ENCODE peak calls at places on chromosomes 11 and 22, in ten cellular contexts. One of them, this sample, is unnamed.

GRCh38 chr11:46055371-46055770 is 65.9 kb downstream of the PHF21A start:
- DNase-seq in right lobe of liver: no peak
- DNase-seq in CD8-positive, alpha-beta memory T cell: no peak
- DNase-seq in vagina: no peak
- DNase-seq in fibroblast of lung: peak; percentile 47
- DNase-seq in lung: no peak
- DNase-seq in hepatocyte: peak; percentile 26
- DNase-seq in body of pancreas: no peak
- DNase-seq in effector memory CD4-positive, alpha-beta T cell: no peak
- DNase-seq in right atrium auricular region: no peak
- DNase-seq in this sample: peak; percentile 23

GRCh38 chr11:57324154-57324885 is 432 bp downstream of the TNKS1BP1 start:
- DNase-seq in right lobe of liver: no peak
- DNase-seq in CD8-positive, alpha-beta memory T cell: no peak
- DNase-seq in vagina: no peak
- DNase-seq in fibroblast of lung: peak; percentile 68
- DNase-seq in lung: peak; percentile 49
- DNase-seq in hepatocyte: peak; percentile 81
- DNase-seq in body of pancreas: peak; percentile 45
- DNase-seq in effector memory CD4-positive, alpha-beta T cell: peak; percentile 2
- DNase-seq in right atrium auricular region: no peak
- DNase-seq in this sample: peak; percentile 76

GRCh38 chr11:108912587-108912986 is 247.7 kb downstream of the DDX10 start:
- DNase-seq in right lobe of liver: no peak
- DNase-seq in CD8-positive, alpha-beta memory T cell: no peak
- DNase-seq in vagina: no peak
- DNase-seq in fibroblast of lung: no peak
- DNase-seq in lung: no peak
- DNase-seq in hepatocyte: peak; percentile 23
- DNase-seq in body of pancreas: no peak
- DNase-seq in effector memory CD4-positive, alpha-beta T cell: no peak
- DNase-seq in right atrium auricular region: no peak
- DNase-seq in this sample: peak; percentile 47

GRCh38 chr22:40819741-40820140 is 595 bp upstream of the SLC25A17 start:
- DNase-seq in right lobe of liver: no peak
- DNase-seq in CD8-positive, alpha-beta memory T cell: no peak
- DNase-seq in vagina: no peak
- DNase-seq in fibroblast of lung: peak; percentile 61
- DNase-seq in lung: no peak
- DNase-seq in hepatocyte: no peak
- DNase-seq in body of pancreas: no peak
- DNase-seq in effector memory CD4-positive, alpha-beta T cell: no peak
- DNase-seq in right atrium auricular region: no peak
- DNase-seq in this sample: peak; percentile 42

GRCh38 chr11:45724145-45724544 is 58.7 kb upstream of the CHST1 start:
- DNase-seq in right lobe of liver: no peak
- DNase-seq in CD8-positive, alpha-beta memory T cell: no peak
- DNase-seq in vagina: no peak
- DNase-seq in fibroblast of lung: no peak
- DNase-seq in lung: no peak
- DNase-seq in hepatocyte: no peak
- DNase-seq in body of pancreas: no peak
- DNase-seq in effector memory CD4-positive, alpha-beta T cell: no peak
- DNase-seq in right atrium auricular region: no peak
- DNase-seq in this sample: no peak

GRCh38 chr11:108973402-108974119 is 308.7 kb downstream of the DDX10 start:
- DNase-seq in right lobe of liver: no peak
- DNase-seq in CD8-positive, alpha-beta memory T cell: no peak
- DNase-seq in vagina: no peak
- DNase-seq in fibroblast of lung: peak; percentile 49
- DNase-seq in lung: no peak
- DNase-seq in hepatocyte: no peak
- DNase-seq in body of pancreas: no peak
- DNase-seq in effector memory CD4-positive, alpha-beta T cell: no peak
- DNase-seq in right atrium auricular region: no peak
- DNase-seq in this sample: no peak

GRCh38 chr22:23774922-23775436 is 2.3 kb downstream of the MMP11 start:
- DNase-seq in right lobe of liver: no peak
- DNase-seq in CD8-positive, alpha-beta memory T cell: no peak
- DNase-seq in vagina: no peak
- DNase-seq in fibroblast of lung: peak; percentile 77
- DNase-seq in lung: no peak
- DNase-seq in hepatocyte: peak; percentile 51
- DNase-seq in body of pancreas: no peak
- DNase-seq in effector memory CD4-positive, alpha-beta T cell: no peak
- DNase-seq in right atrium auricular region: no peak
- DNase-seq in this sample: no peak

GRCh38 chr11:122020902-122021301 is 95.1 kb downstream of the BLID start:
- DNase-seq in right lobe of liver: no peak
- DNase-seq in CD8-positive, alpha-beta memory T cell: no peak
- DNase-seq in vagina: no peak
- DNase-seq in fibroblast of lung: peak; percentile 45
- DNase-seq in lung: no peak
- DNase-seq in hepatocyte: no peak
- DNase-seq in body of pancreas: peak; percentile 5
- DNase-seq in effector memory CD4-positive, alpha-beta T cell: no peak
- DNase-seq in right atrium auricular region: no peak
- DNase-seq in this sample: peak; percentile 54

GRCh38 chr11:35193767-35194166 is 54.8 kb downstream of the CD44 start:
- DNase-seq in right lobe of liver: no peak
- DNase-seq in CD8-positive, alpha-beta memory T cell: no peak
- DNase-seq in vagina: no peak
- DNase-seq in fibroblast of lung: no peak
- DNase-seq in lung: no peak
- DNase-seq in hepatocyte: no peak
- DNase-seq in body of pancreas: no peak
- DNase-seq in effector memory CD4-positive, alpha-beta T cell: no peak
- DNase-seq in right atrium auricular region: no peak
- DNase-seq in this sample: no peak

GRCh38 chr11:31810779-31811647 is at the start of gene PAX6:
- DNase-seq in right lobe of liver: no peak
- DNase-seq in CD8-positive, alpha-beta memory T cell: peak; percentile 10
- DNase-seq in vagina: peak; percentile 61
- DNase-seq in fibroblast of lung: no peak
- DNase-seq in lung: peak; percentile 43
- DNase-seq in hepatocyte: no peak
- DNase-seq in body of pancreas: peak; percentile 60
- DNase-seq in effector memory CD4-positive, alpha-beta T cell: peak; percentile 27
- DNase-seq in right atrium auricular region: peak; percentile 60
- DNase-seq in this sample: peak; percentile 68

GRCh38 chr11:23570828-23571227 is 710.6 kb upstream of the CCDC179 start:
- DNase-seq in right lobe of liver: no peak
- DNase-seq in CD8-positive, alpha-beta memory T cell: no peak
- DNase-seq in vagina: no peak
- DNase-seq in fibroblast of lung: peak; percentile 47
- DNase-seq in lung: no peak
- DNase-seq in hepatocyte: no peak
- DNase-seq in body of pancreas: no peak
- DNase-seq in effector memory CD4-positive, alpha-beta T cell: no peak
- DNase-seq in right atrium auricular region: no peak
- DNase-seq in this sample: no peak

GRCh38 chr11:63761870-63762661 is 6.5 kb downstream of the ZFTA start:
- DNase-seq in right lobe of liver: no peak
- DNase-seq in CD8-positive, alpha-beta memory T cell: no peak
- DNase-seq in vagina: no peak
- DNase-seq in fibroblast of lung: peak; percentile 13
- DNase-seq in lung: no peak
- DNase-seq in hepatocyte: peak; percentile 36
- DNase-seq in body of pancreas: no peak
- DNase-seq in effector memory CD4-positive, alpha-beta T cell: no peak
- DNase-seq in right atrium auricular region: no peak
- DNase-seq in this sample: no peak
- H3K4me3 ChIP-seq in right lobe of liver: peak overlapping the region; percentile 67
- H3K4me3 ChIP-seq in CD8-positive, alpha-beta memory T cell: no peak overlapping the region
- H3K4me3 ChIP-seq in vagina: peak overlapping the region; percentile 45
- H3K4me3 ChIP-seq in fibroblast of lung: peak overlapping the region; percentile 6
- H3K4me3 ChIP-seq in lung: no peak overlapping the region
- H3K4me3 ChIP-seq in hepatocyte: no peak overlapping the region
- H3K4me3 ChIP-seq in body of pancreas: no peak overlapping the region
- H3K4me3 ChIP-seq in effector memory CD4-positive, alpha-beta T cell: no peak overlapping the region
- H3K4me3 ChIP-seq in right atrium auricular region: peak overlapping the region; percentile 45
- H3K4me3 ChIP-seq in this sample: peak overlapping the region; percentile 12

GRCh38 chr11:10439924-10440323 is 15.1 kb upstream of the AMPD3 start:
- DNase-seq in right lobe of liver: no peak
- DNase-seq in CD8-positive, alpha-beta memory T cell: no peak
- DNase-seq in vagina: no peak
- DNase-seq in fibroblast of lung: no peak
- DNase-seq in lung: no peak
- DNase-seq in hepatocyte: no peak
- DNase-seq in body of pancreas: no peak
- DNase-seq in effector memory CD4-positive, alpha-beta T cell: no peak
- DNase-seq in right atrium auricular region: no peak
- DNase-seq in this sample: no peak

GRCh38 chr11:10436733-10437132 is 18.3 kb upstream of the AMPD3 start:
- DNase-seq in right lobe of liver: no peak
- DNase-seq in CD8-positive, alpha-beta memory T cell: no peak
- DNase-seq in vagina: no peak
- DNase-seq in fibroblast of lung: no peak
- DNase-seq in lung: no peak
- DNase-seq in hepatocyte: no peak
- DNase-seq in body of pancreas: no peak
- DNase-seq in effector memory CD4-positive, alpha-beta T cell: no peak
- DNase-seq in right atrium auricular region: no peak
- DNase-seq in this sample: no peak

GRCh38 chr11:10432971-10433370 is 22.1 kb upstream of the AMPD3 start:
- DNase-seq in right lobe of liver: no peak
- DNase-seq in CD8-positive, alpha-beta memory T cell: no peak
- DNase-seq in vagina: no peak
- DNase-seq in fibroblast of lung: no peak
- DNase-seq in lung: no peak
- DNase-seq in hepatocyte: no peak
- DNase-seq in body of pancreas: no peak
- DNase-seq in effector memory CD4-positive, alpha-beta T cell: no peak
- DNase-seq in right atrium auricular region: no peak
- DNase-seq in this sample: no peak

GRCh38 chr11:10438451-10438850 is 16.6 kb upstream of the AMPD3 start:
- DNase-seq in right lobe of liver: no peak
- DNase-seq in CD8-positive, alpha-beta memory T cell: no peak
- DNase-seq in vagina: no peak
- DNase-seq in fibroblast of lung: no peak
- DNase-seq in lung: no peak
- DNase-seq in hepatocyte: no peak
- DNase-seq in body of pancreas: no peak
- DNase-seq in effector memory CD4-positive, alpha-beta T cell: no peak
- DNase-seq in right atrium auricular region: no peak
- DNase-seq in this sample: no peak

GRCh38 chr11:10436224-10436623 is 18.8 kb upstream of the AMPD3 start:
- DNase-seq in right lobe of liver: no peak
- DNase-seq in CD8-positive, alpha-beta memory T cell: no peak
- DNase-seq in vagina: no peak
- DNase-seq in fibroblast of lung: no peak
- DNase-seq in lung: no peak
- DNase-seq in hepatocyte: no peak
- DNase-seq in body of pancreas: no peak
- DNase-seq in effector memory CD4-positive, alpha-beta T cell: no peak
- DNase-seq in right atrium auricular region: no peak
- DNase-seq in this sample: no peak
- H3K27ac ChIP-seq in right lobe of liver: no peak overlapping the region
- H3K27ac ChIP-seq in CD8-positive, alpha-beta memory T cell: no peak overlapping the region
- H3K27ac ChIP-seq in vagina: no peak overlapping the region
- H3K27ac ChIP-seq in fibroblast of lung: no peak overlapping the region
- H3K27ac ChIP-seq in lung: no peak overlapping the region
- H3K27ac ChIP-seq in hepatocyte: no peak overlapping the region
- H3K27ac ChIP-seq in body of pancreas: no peak overlapping the region
- H3K27ac ChIP-seq in effector memory CD4-positive, alpha-beta T cell: no peak overlapping the region
- H3K27ac ChIP-seq in right atrium auricular region: no peak overlapping the region
- H3K27ac ChIP-seq in this sample: no peak overlapping the region

GRCh38 chr22:48654492-48654891 is 1173.2 kb downstream of the BRD1 start:
- DNase-seq in right lobe of liver: no peak
- DNase-seq in CD8-positive, alpha-beta memory T cell: no peak
- DNase-seq in vagina: no peak
- DNase-seq in fibroblast of lung: peak; percentile 19
- DNase-seq in lung: no peak
- DNase-seq in hepatocyte: no peak
- DNase-seq in body of pancreas: no peak
- DNase-seq in effector memory CD4-positive, alpha-beta T cell: no peak
- DNase-seq in right atrium auricular region: no peak
- DNase-seq in this sample: no peak
- H3K9me3 ChIP-seq in right lobe of liver: no peaks in the 10 kb centered on the region
- H3K9me3 ChIP-seq in CD8-positive, alpha-beta memory T cell: no peaks in the 10 kb centered on the region
- H3K9me3 ChIP-seq in vagina: no peaks in the 10 kb centered on the region
- H3K9me3 ChIP-seq in fibroblast of lung: no peaks in the 10 kb centered on the region
- H3K9me3 ChIP-seq in lung: no peaks in the 10 kb centered on the region
- H3K9me3 ChIP-seq in hepatocyte: no peaks in the 10 kb centered on the region
- H3K9me3 ChIP-seq in body of pancreas: no peaks in the 10 kb centered on the region
- H3K9me3 ChIP-seq in effector memory CD4-positive, alpha-beta T cell: no peaks in the 10 kb centered on the region
- H3K9me3 ChIP-seq in right atrium auricular region: no peaks in the 10 kb centered on the region
- H3K9me3 ChIP-seq in this sample: no peaks in the 10 kb centered on the region

DNA sequence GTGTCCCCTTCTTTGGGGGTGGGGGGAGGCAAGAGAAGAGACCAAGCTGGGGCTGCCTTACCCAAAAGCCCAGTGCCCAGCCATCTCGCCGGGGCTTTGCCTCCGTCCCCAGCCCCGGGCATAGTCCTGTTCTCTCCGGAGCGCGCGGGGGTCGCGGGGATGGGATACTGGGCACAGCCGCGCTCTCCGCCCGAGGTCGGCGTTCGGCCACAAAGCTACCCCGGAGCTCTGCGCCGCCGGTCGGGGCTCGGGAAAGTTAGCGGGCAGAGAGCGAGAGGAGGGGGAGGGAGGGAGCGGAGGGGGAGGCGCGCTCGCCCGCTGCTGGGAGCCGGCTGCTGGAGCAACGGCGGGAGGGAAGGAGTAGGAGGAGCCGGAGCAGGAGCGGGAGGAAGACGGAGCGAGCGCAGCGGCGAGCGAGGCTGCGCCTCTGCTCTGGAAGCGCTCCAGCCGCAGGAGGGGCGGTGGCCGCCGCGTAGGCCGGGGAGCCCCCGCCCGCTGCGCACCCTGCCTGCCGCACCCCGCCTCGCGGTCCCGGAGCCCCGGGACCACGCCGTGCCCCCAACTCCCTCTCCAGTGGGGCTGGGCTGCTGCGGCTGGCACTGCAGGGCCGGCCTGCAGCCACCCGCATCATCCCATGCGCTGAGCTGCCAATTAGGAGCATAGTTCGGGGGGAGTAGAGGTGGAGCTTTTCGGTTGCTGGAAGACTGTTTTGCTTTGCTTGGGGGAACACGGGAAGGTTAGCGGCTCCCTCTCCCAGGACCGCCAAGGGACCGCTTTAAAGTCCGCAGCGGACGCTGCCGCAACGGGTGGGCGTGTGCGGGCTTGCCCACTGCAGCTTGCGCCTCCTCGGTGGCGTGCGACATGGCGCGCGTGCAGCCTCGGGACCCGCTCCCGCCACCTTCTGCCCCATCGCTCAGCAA is at the start of gene SCN4B:
- DNase-seq in right lobe of liver: no peak
- DNase-seq in CD8-positive, alpha-beta memory T cell: peak; percentile 5
- DNase-seq in vagina: no peak
- DNase-seq in fibroblast of lung: peak; percentile 41
- DNase-seq in lung: peak; percentile 49
- DNase-seq in hepatocyte: peak; percentile 88
- DNase-seq in body of pancreas: peak; percentile 69
- DNase-seq in effector memory CD4-positive, alpha-beta T cell: no peak
- DNase-seq in right atrium auricular region: no peak
- DNase-seq in this sample: peak; percentile 87
- H3K4me3 ChIP-seq in right lobe of liver: peak within 1 kb of the TSS; percentile 23
- H3K4me3 ChIP-seq in CD8-positive, alpha-beta memory T cell: no peak within 1 kb of the TSS
- H3K4me3 ChIP-seq in vagina: peak within 1 kb of the TSS; percentile 39
- H3K4me3 ChIP-seq in fibroblast of lung: peak within 1 kb of the TSS; percentile 35
- H3K4me3 ChIP-seq in lung: peak within 1 kb of the TSS; percentile 37
- H3K4me3 ChIP-seq in hepatocyte: peak within 1 kb of the TSS; percentile 63
- H3K4me3 ChIP-seq in body of pancreas: no peak within 1 kb of the TSS
- H3K4me3 ChIP-seq in effector memory CD4-positive, alpha-beta T cell: peak within 1 kb of the TSS; percentile 55
- H3K4me3 ChIP-seq in right atrium auricular region: peak within 1 kb of the TSS; percentile 41
- H3K4me3 ChIP-seq in this sample: peak within 1 kb of the TSS; percentile 54